ENCODE peak calls at places on chromosomes 6 and 20, in six cellular contexts. H is astrocyte of the cerebellum, I is upper lobe of right lung, G is endodermal cell, Q is epithelial cell of esophagus, T is mesothelial cell of epicardium. E is an unnamed sample.

GRCh38 chr6:122620902-122621301 is 10.7 kb downstream of the PKIB start:
- DNase-seq in H (peak), I (no peak), G (no peak), Q (peak), T (no peak), E (no peak)

GRCh38 chr6:141103246-141103645 is 1029.5 kb upstream of the GJE1 start:
- DNase-seq in H (peak), I (no peak), G (no peak), Q (peak), T (no peak), E (no peak)

GRCh38 chr20:56628873-56629463 is at the start of gene TFAP2C:
- DNase-seq in H (no peak), I (peak), G (peak), Q (peak), T (peak), E (peak)

GRCh38 chr6:147132889-147133288 is 71.3 kb upstream of the STXBP5 start:
- DNase-seq in H (no peak), I (no peak), G (no peak), Q (peak), T (no peak), E (no peak)

GRCh38 chr20:51678041-51678697 is 90.0 kb downstream of the ATP9A start:
- DNase-seq in H (no peak), I (no peak), G (no peak), Q (no peak), T (no peak), E (no peak)

GRCh38 chr6:47655719-47656595 is 42.4 kb upstream of the ADGRF4 start:
- DNase-seq in H (no peak), I (no peak), G (peak), Q (peak), T (no peak), E (no peak)

GRCh38 chr6:14630136-14630535 is 512.6 kb downstream of the CD83 start:
- DNase-seq in H (no peak), I (no peak), G (no peak), Q (no peak), T (no peak), E (no peak)

GRCh38 chr6:42468273-42468672 is 16.5 kb upstream of the TRERF1 start:
- DNase-seq in H (no peak), I (no peak), G (no peak), Q (no peak), T (no peak), E (no peak)

GRCh38 chr6:16903470-16903869 is 142.2 kb upstream of the ATXN1 start:
- DNase-seq in H (no peak), I (no peak), G (no peak), Q (no peak), T (no peak), E (no peak)

GRCh38 chr6:84785676-84786075 is 21.3 kb upstream of the TBX18 start:
- DNase-seq in H (no peak), I (no peak), G (no peak), Q (no peak), T (no peak), E (no peak)

GRCh38 chr6:51654647-51655046 is 432.8 kb downstream of the PKHD1 start:
- DNase-seq in H (no peak), I (no peak), G (no peak), Q (peak), T (no peak), E (no peak)

GRCh38 chr6:139981810-139982550 is 607.5 kb upstream of the CITED2 start:
- DNase-seq in H (no peak), I (no peak), G (peak), Q (peak), T (no peak), E (no peak)

GRCh38 chr6:89034586-89035251 is 45.8 kb upstream of the PNRC1 start:
- DNase-seq in H (no peak), I (no peak), G (no peak), Q (peak), T (no peak), E (no peak)

GRCh38 chr6:89032599-89032998 is 48.0 kb upstream of the PNRC1 start:
- DNase-seq in H (no peak), I (no peak), G (no peak), Q (peak), T (no peak), E (no peak)

GRCh38 chr6:89037156-89037900 is 43.2 kb upstream of the PNRC1 start:
- DNase-seq in H (no peak), I (no peak), G (no peak), Q (peak), T (no peak), E (no peak)

GRCh38 chr6:89035252-89036106 is 45.1 kb upstream of the PNRC1 start:
- DNase-seq in H (peak), I (peak), G (no peak), Q (peak), T (no peak), E (no peak)
- TF ChIP-seq CTCF in H (no peak), I (no peak), G (no peak), Q (no peak), T (no peak), E (no peak)

GRCh38 chr6:110408891-110409290 is 6.5 kb downstream of the DDO start:
- DNase-seq in H (no peak), I (no peak), G (peak), Q (no peak), T (no peak), E (no peak)
- TF ChIP-seq CTCF in H (no peak), I (no peak), G (peak), Q (no peak), T (no peak), E (no peak)

GRCh38 chr20:25297141-25297905 is 49.4 kb downstream of the PYGB start:
- DNase-seq in H (no peak), I (no peak), G (no peak), Q (no peak), T (no peak), E (no peak)

GRCh38 chr20:25293910-25294458 is 46.1 kb downstream of the PYGB start:
- DNase-seq in H (no peak), I (no peak), G (no peak), Q (no peak), T (no peak), E (no peak)

GRCh38 chr20:25295386-25296093 is 47.7 kb downstream of the PYGB start:
- DNase-seq in H (no peak), I (no peak), G (peak), Q (peak), T (no peak), E (no peak)

GRCh38 chr20:25294459-25295385 is 46.8 kb downstream of the PYGB start:
- DNase-seq in H (no peak), I (no peak), G (peak), Q (peak), T (no peak), E (no peak)

DNA sequence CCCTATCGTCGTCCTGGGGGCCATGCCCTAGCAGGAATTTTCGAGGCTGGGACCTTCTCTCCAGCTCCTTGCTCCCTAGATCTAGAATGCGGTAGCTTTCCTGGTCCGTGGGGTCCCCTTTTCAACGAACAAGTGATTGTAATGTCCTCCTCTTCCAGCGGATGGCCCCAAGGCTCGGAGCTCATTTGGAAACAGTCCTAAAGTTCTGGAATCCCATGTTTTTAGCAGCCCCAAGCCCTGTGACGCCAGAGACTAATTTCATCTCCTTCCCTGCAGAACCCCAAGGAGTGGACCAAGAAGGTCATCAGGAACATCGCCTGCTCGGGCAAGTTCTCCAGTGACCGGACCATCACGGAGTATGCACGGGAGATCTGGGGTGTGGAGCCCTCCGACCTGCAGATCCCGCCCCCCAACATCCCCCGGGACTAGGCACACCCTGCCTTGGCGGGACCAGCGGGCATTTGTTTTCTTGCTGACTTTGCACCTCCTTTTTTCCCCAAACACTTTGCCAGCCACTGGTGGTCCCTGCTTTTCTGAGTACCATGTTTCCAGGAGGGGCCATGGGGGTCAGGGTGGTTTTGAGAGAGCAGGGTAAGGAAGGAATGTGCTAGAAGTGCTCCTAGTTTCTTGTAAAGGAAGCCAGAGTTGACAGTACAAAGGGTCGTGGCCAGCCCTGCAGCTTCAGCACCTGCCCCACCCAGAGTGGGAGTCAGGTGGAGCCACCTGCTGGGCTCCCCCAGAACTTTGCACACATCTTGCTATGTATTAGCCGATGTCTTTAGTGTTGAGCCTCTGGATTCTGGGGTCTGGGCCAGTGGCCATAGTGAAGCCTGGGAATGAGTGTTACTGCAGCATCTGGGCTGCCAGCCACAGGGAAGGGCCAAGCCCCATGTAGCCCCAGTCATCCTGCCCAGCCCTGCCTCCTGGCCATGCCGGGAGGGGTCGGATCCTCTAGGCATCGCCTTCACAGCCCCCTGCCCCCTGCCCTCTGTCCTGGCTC is 48.5 kb downstream of the PYGB start:
- DNase-seq in H (no peak), I (no peak), G (peak), Q (peak), T (no peak), E (no peak)
- TF ChIP-seq CTCF in H (peak), I (peak), G (peak), Q (peak), T (no peak), E (peak)

GRCh38 chr20:37758332-37758731 is 64.5 kb downstream of the CTNNBL1 start:
- DNase-seq in H (no peak), I (no peak), G (peak), Q (no peak), T (no peak), E (no peak)
- TF ChIP-seq CTCF in H (peak), I (no peak), G (peak), Q (peak), T (no peak), E (peak)